ENCODE peak calls at places on chromosome 20, in six cellular contexts. G is H1, J is stomach, O is transverse colon, Y is SK-N-SH, L is esophagus muscularis mucosa. C is an unnamed sample.

GRCh38 chr20:57240850-57241429 is 25.5 kb downstream of the BMP7 start:
- DNase-seq in O (no peak), J (no peak), L (no peak), G (no peak), Y (no peak), C (no peak)

GRCh38 chr20:32448306-32449056 is 90.3 kb downstream of the ASXL1 start:
- DNase-seq in Y (no peak), J (no peak), L (no peak), O (peak), G (no peak), C (peak)

GRCh38 chr20:1225263-1225728 is 548 bp upstream of the RAD21L1 start:
- DNase-seq in L (no peak), O (no peak), G (peak), J (no peak), Y (no peak), C (no peak)

GRCh38 chr20:57278457-57278856 is 12.0 kb upstream of the BMP7 start:
- DNase-seq in L (no peak), J (no peak), G (no peak), Y (no peak), O (no peak), C (no peak)

GRCh38 chr20:37236462-37236861 is 25.2 kb downstream of the GHRH start:
- DNase-seq in Y (no peak), O (no peak), J (no peak), G (no peak), L (no peak), C (peak)

GRCh38 chr20:17612287-17612974 is 42.6 kb downstream of the DSTN start:
- DNase-seq in G (peak), L (peak), Y (peak), O (peak), J (no peak), C (peak)

GRCh38 chr20:64041781-64042771 is 6.1 kb downstream of the C20orf204 start:
- DNase-seq in Y (no peak), O (no peak), L (no peak), J (no peak), G (no peak), C (no peak)

GRCh38 chr20:38428800-38429199 is 6.3 kb downstream of the SNHG17 start:
- DNase-seq in Y (no peak), L (no peak), O (no peak), J (no peak), G (no peak), C (no peak)

GRCh38 chr20:17605131-17605660 is 35.3 kb downstream of the DSTN start:
- DNase-seq in L (no peak), Y (no peak), J (peak), O (no peak), G (no peak), C (no peak)

GRCh38 chr20:20695250-20695816 is 17.1 kb downstream of the RALGAPA2 start:
- DNase-seq in G (no peak), Y (no peak), O (no peak), J (no peak), L (no peak), C (no peak)

GRCh38 chr20:19786311-19786710 is 28.3 kb downstream of the RIN2 start:
- DNase-seq in O (peak), Y (no peak), J (no peak), G (no peak), L (no peak), C (peak)

GRCh38 chr20:61052195-61052594 is 199.9 kb upstream of the CDH4 start:
- DNase-seq in J (no peak), L (no peak), Y (no peak), O (no peak), G (no peak), C (peak)

GRCh38 chr20:2631228-2631627 is 21.2 kb upstream of the NOP56 start:
- DNase-seq in J (no peak), L (no peak), O (no peak), G (no peak), Y (no peak), C (no peak)

GRCh38 chr20:44166477-44166876 is 20.5 kb downstream of the JPH2 start:
- DNase-seq in Y (no peak), G (no peak), J (no peak), L (no peak), O (no peak), C (no peak)

GRCh38 chr20:17859616-17860232 is 108.9 kb downstream of the SNX5 start:
- DNase-seq in Y (no peak), J (no peak), O (no peak), L (no peak), G (no peak), C (no peak)

DNA sequence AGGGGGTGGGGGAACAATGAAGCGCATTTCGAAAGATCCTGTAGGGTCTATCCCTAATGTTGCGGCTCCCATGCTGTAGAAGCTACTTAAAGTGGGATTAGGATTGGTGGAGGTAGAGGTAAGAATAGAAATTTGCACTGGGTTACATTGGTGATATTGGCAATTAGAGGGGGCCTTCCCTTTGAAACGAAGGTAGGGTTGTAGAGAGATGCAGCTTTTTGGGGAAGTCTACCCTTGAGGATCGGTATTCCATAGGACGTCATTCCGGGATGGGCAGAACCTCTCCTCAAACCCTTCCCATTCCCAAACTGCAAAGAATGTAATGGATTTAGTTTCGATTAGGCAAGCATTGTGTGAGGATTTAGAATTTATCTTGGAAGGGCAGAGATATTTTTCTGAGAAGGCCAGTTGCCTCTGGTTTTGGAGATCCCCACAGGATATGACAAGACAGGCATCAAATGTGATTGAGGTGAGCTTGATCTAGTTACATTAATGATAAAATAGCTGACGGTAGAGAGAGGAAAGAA is 5.4 kb upstream of the ZNFX1 start:
- DNase-seq in O (no peak), L (no peak), Y (no peak), J (no peak), G (no peak), C (no peak)
- TF ChIP-seq POLR2AphosphoS5 in O (no peak), L (no peak), Y (peak), J (no peak), G (no peak), C (no peak)

GRCh38 chr20:6976535-6976934 is 209.0 kb downstream of the BMP2 start:
- DNase-seq in O (no peak), L (no peak), Y (no peak), G (no peak), J (no peak), C (no peak)
- TF ChIP-seq CTCF in O (no peak), L (no peak), Y (no peak), G (no peak), J (no peak), C (no peak)

DNA sequence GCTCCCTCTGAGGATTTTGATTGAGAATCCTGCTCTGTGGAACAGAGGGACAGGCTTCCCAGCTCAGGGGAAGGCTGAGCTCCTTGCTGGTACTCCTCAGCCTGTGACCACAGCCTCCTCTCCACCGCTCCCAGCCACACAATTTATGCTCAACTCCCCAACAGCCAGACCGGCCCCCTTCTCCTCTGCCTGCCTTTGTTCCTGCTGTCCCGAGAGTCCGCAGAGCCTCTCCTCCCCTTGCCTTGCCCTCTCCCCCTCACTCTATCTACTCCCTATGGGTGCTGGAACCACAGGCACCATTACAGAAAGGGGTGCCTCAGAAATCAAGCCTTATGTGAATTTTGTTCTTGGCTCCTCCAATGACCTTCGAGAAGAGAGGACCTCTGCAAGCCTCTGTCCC is 15.9 kb downstream of the MAP1LC3A start:
- DNase-seq in O (no peak), G (no peak), J (no peak), Y (no peak), L (no peak), C (no peak)
- TF ChIP-seq EP300 in O (no peak), G (no peak), J (no peak), Y (no peak), L (no peak), C (no peak)

GRCh38 chr20:59042796-59043621 is 423 bp upstream of the PRELID3B start:
- DNase-seq in J (peak), Y (peak), O (peak), G (peak), L (peak), C (peak)
- TF ChIP-seq POLR2AphosphoS5 in J (peak), Y (peak), O (no peak), G (no peak), L (peak), C (peak)

DNA sequence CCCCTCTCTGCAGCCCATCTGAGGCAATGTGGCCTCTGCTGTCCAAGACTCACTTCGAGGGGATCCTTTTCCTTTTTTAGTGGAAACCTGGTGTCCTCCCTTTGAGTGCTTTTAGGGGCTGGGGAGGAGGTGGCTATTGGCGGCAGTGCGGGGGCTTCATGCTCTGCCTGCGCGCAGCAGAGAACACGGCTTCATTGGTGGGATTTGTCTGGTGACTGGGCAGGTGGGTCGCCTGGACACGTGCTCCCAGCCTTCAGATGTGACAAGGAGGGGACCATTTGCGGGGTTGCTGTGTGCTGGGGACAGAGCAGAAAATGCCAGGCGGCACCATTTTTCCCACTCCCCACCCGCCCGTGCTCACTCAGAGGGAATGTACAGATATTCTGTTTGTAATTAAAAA is 417.1 kb upstream of the SULF2 start:
- DNase-seq in J (no peak), L (no peak), O (no peak), Y (no peak), G (no peak), C (no peak)
- TF ChIP-seq CTCF in J (no peak), L (no peak), O (no peak), Y (no peak), G (no peak), C (no peak)

GRCh38 chr20:47286681-47287080 is 69.8 kb downstream of the ZMYND8 start:
- DNase-seq in Y (no peak), O (no peak), L (no peak), G (no peak), J (no peak), C (no peak)

GRCh38 chr20:47289096-47289495 is 67.4 kb downstream of the ZMYND8 start:
- DNase-seq in O (no peak), G (no peak), Y (no peak), L (no peak), J (no peak), C (no peak)

GRCh38 chr20:47289989-47290388 is 66.5 kb downstream of the ZMYND8 start:
- DNase-seq in O (no peak), J (no peak), L (no peak), G (no peak), Y (no peak), C (no peak)

GRCh38 chr20:47285189-47285588 is 71.3 kb downstream of the ZMYND8 start:
- DNase-seq in J (no peak), Y (no peak), O (no peak), G (no peak), L (no peak), C (no peak)

GRCh38 chr20:47287609-47288144 is 68.8 kb downstream of the ZMYND8 start:
- DNase-seq in Y (no peak), O (no peak), G (no peak), J (no peak), L (no peak), C (no peak)
- TF ChIP-seq EP300 in Y (no peak), O (no peak), G (no peak), J (no peak), L (no peak), C (no peak)

DNA sequence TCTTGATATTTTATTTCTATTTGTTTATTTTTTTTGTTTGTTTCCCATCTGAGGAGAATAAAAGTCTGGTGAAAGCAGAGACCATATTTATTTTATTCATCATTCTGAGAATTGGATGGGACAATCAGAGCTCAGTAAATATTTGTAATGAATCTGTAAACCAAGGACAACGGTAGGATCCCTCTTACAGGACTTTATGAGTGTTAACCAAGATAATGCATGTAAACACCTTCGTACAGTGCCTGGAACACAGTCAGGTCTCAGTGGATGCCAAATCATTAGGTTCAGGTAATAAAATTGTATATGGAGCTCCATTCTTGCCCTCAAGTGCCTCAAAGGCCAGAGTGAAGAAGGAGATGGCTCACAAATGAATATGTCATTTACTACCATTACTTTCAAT is 288.7 kb downstream of the PAX1 start:
- DNase-seq in O (no peak), J (no peak), Y (no peak), G (no peak), L (no peak), C (no peak)
- TF ChIP-seq POLR2AphosphoS5 in O (no peak), J (no peak), Y (no peak), G (no peak), L (no peak), C (no peak)

GRCh38 chr20:53227523-53227922 is 255.4 kb downstream of the TSHZ2 start:
- DNase-seq in Y (peak), J (no peak), L (no peak), O (no peak), G (no peak), C (no peak)
- TF ChIP-seq CTCF in Y (no peak), J (no peak), L (no peak), O (no peak), G (no peak), C (no peak)

GRCh38 chr20:4592316-4593148 is 129.2 kb upstream of the PRND start:
- DNase-seq in J (peak), L (no peak), O (peak), G (peak), Y (peak), C (no peak)

GRCh38 chr20:4597215-4597614 is 124.5 kb upstream of the PRND start:
- DNase-seq in O (no peak), Y (no peak), L (peak), J (no peak), G (no peak), C (no peak)

GRCh38 chr20:4591975-4592315 is 129.8 kb upstream of the PRND start:
- DNase-seq in O (no peak), L (no peak), Y (no peak), J (no peak), G (no peak), C (no peak)

DNA sequence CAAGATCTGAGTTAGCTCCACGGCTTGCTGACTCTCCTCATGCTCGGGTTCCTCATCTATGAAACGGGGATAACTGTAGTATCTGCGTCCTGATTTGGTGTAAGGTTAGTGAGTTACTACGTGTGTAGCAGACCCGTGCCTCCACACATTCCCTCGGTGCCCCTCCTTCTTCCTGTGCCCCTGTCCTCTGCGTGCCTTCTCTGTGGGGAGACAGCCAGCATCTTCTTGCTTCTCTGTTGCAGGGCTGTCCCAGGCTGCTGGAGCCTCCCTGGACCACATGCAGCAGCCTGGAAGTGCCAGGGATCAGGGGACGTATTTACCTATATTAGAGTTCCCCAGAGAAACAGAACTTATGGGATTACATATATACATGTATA is 128.6 kb upstream of the PRND start:
- DNase-seq in L (no peak), Y (no peak), G (no peak), J (no peak), O (no peak), C (no peak)
- TF ChIP-seq EP300 in L (no peak), Y (no peak), G (no peak), J (no peak), O (no peak), C (no peak)

C was measured in sigmoid colon.